ENCODE peak calls at places on chromosome 1, in four cellular contexts. X is fibroblast of pulmonary artery, M is AG04450, C is prostate gland. I is an unnamed sample.

GRCh38 chr1:204080163-204080903 is 7.4 kb downstream of the SOX13 start:
- DNase-seq in C (peak; percentile 97), M (no peak), X (peak; percentile 90), I (peak; percentile 89)

GRCh38 chr1:10784998-10785854 is 11.2 kb downstream of the CASZ1 start:
- DNase-seq in C (no peak), M (no peak), X (no peak), I (no peak)

GRCh38 chr1:155967410-155968400 is 10.6 kb downstream of the ARHGEF2 start:
- DNase-seq in C (no peak), X (peak; percentile 41), M (no peak), I (no peak)

GRCh38 chr1:29786195-29786594 is 549.9 kb downstream of the PTPRU start:
- DNase-seq in X (no peak), C (no peak), M (no peak), I (no peak)

GRCh38 chr1:9006956-9007615 is 19.1 kb downstream of the SLC2A7 start:
- DNase-seq in M (no peak), C (no peak), X (no peak), I (no peak)

GRCh38 chr1:27403065-27403726 is 10.8 kb downstream of the GPR3 start:
- DNase-seq in C (peak; percentile 48), M (no peak), X (peak; percentile 53), I (no peak)

GRCh38 chr1:99650021-99650420 is 4.1 kb downstream of the PALMD start:
- DNase-seq in X (peak; percentile 48), M (no peak), C (peak; percentile 34), I (no peak)

GRCh38 chr1:183058835-183059234 is 35.6 kb downstream of the LAMC1 start:
- DNase-seq in M (no peak), X (peak; percentile 33), C (no peak), I (peak; percentile 68)

GRCh38 chr1:201085902-201086735 is 26.1 kb downstream of the CACNA1S start:
- DNase-seq in C (peak; percentile 43), M (no peak), X (peak; percentile 48), I (peak; percentile 30)

GRCh38 chr1:203170625-203171330 is 4.8 kb downstream of the MYBPH start:
- DNase-seq in X (no peak), M (no peak), C (no peak), I (no peak)

GRCh38 chr1:24704411-24705259 is 40.6 kb upstream of the CLIC4 start:
- DNase-seq in M (no peak), X (peak; percentile 94), C (no peak), I (peak; percentile 54)

GRCh38 chr1:47694011-47694890 is 256.4 kb downstream of the FOXD2 start:
- DNase-seq in M (no peak), X (no peak), C (no peak), I (no peak)

GRCh38 chr1:67134692-67135091 is at the start of gene C1orf141:
- DNase-seq in M (no peak), C (no peak), X (peak; percentile 47), I (no peak)

GRCh38 chr1:206606867-206607266 is 5.4 kb downstream of the EIF2D start:
- DNase-seq in C (no peak), M (no peak), X (peak; percentile 49), I (peak; percentile 29)

GRCh38 chr1:27624467-27625233 is 10.3 kb downstream of the FGR start:
- DNase-seq in C (no peak), X (no peak), M (no peak), I (no peak)

GRCh38 chr1:246210751-246211150 is 296.3 kb downstream of the SMYD3 start:
- DNase-seq in C (no peak), X (no peak), M (no peak), I (no peak)

GRCh38 chr1:192810253-192810880 is 1.5 kb downstream of the RGS2 start:
- DNase-seq in M (peak; percentile 54), X (peak; percentile 72), C (peak; percentile 12), I (no peak)

GRCh38 chr1:204868340-204868700 is 2.3 kb upstream of the NFASC start:
- DNase-seq in C (no peak), M (no peak), X (no peak), I (no peak)

DNA sequence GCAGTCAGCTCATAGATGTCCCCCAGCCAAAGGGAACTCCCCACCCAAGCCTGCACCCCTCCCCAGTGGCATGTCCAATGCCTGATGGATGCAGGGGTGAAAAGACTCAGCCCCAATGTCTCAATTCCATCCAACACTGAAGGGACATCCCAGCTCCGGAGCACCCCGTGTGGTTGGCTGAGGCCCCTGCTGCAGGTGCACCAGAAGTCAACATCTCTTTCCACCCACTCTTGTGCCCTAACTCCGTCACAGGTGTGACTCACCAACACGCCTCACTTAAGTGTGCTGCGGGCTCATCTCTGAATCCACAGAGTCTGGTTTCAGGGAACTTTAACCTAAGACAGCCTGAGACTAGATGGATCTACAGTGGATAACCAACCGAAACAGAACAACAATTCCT is 40.9 kb upstream of the ZBTB18 start:
- DNase-seq in M (no peak), C (no peak), X (no peak), I (no peak)
- TF ChIP-seq CTCF in M (peak; percentile 13), C (no peak), X (no peak), I (peak; percentile 43)

DNA sequence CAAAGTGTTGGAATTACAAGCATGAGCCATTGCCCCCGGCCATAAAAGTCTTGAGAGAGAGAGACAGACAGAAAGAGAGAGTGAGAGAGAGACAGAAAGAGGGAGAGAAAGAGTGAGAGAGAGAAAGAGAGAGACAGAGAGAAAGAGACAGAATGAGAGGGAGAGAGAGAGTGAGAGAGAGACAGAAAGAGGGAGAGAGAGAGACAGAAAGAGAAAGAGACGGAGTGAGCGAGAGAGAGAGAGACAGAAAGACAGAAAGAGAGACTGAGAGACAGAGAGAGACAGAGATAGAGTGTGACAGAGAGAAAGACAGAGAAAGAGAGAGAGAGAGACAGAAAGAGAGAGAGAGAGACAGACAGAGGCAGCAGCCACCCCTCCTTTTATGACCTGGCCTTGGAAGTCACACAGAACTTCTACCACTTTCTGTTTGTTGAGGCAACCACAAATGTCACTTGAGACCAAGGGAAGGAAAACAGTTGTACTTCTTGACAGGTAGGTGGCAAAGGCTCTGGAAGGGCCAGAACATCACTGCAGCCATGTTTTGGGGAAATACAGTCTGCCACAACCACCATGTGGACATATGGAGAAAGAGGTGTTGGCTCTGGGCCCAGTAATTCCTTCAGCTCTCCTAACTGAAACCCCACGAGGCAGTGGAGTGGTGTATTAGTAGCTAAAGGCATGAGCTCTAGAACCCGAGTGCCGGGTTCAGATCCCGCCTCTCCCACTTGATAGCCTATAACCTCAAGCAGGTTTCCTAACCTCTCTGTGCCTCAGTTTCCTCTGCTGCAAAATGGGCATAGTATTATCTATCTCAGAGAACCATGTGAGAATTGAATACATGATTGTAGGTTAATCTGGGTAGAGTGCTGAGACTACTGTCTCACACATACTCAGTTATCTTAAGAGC is 50.6 kb downstream of the TNFRSF8 start:
- DNase-seq in X (peak; percentile 71), M (peak; percentile 38), C (no peak), I (peak; percentile 49)
- TF ChIP-seq CTCF in X (peak; percentile 7), M (peak; percentile 20), C (no peak), I (no peak)

DNA sequence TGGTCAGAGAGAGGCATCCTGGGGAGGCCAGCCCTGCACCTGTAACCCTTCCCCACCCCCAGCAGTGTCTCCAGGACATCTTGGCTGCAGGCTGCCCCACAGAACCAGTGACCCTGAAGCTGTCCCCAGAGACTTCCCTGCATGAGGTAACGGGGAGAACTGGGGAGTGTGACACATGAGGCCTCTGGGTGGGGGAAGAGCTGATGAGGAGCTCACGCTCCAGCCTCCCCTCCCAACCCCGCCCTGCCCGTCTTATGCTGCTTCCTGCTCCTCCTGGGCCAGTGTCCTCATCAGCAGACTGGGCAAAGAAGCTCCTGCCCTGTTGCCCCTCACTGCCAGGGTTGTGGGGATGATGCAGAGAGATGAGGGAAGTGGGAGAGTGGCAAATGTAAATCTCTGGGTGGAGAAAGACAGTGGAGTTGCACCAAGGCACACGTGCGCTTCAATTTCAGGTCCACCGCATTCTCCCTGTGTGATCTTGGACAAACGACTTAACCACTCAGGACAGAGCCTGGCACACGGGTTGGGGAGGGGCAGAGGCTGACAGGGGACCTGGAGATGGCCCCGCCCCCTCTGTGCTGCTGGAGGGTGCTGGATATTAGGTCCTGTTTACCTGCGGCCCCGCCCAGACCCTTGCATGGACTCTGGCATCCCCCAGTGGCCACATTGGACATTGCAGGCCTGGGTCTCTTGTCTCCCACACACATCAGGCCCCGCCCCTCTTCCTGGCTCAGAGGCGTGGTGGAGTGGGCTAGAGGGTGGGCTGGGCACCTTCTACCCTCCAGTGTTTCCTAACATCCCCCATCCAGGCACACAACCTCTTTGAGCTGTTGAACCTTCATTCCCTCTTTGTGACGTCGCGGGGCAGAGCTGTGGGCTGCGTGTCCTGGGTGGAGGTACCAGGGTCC is 12.3 kb downstream of the CLCNKB start:
- DNase-seq in M (peak; percentile 15), X (peak; percentile 75), C (peak; percentile 79), I (peak; percentile 66)
- TF ChIP-seq CTCF in M (peak; percentile 96), X (peak; percentile 89), C (peak; percentile 98), I (peak; percentile 98)

GRCh38 chr1:31764307-31765040 is at the start of gene ADGRB2:
- DNase-seq in M (no peak), C (no peak), X (no peak), I (no peak)
- TF ChIP-seq CTCF in M (peak; percentile 9), C (no peak), X (no peak), I (peak; percentile 15)

DNA sequence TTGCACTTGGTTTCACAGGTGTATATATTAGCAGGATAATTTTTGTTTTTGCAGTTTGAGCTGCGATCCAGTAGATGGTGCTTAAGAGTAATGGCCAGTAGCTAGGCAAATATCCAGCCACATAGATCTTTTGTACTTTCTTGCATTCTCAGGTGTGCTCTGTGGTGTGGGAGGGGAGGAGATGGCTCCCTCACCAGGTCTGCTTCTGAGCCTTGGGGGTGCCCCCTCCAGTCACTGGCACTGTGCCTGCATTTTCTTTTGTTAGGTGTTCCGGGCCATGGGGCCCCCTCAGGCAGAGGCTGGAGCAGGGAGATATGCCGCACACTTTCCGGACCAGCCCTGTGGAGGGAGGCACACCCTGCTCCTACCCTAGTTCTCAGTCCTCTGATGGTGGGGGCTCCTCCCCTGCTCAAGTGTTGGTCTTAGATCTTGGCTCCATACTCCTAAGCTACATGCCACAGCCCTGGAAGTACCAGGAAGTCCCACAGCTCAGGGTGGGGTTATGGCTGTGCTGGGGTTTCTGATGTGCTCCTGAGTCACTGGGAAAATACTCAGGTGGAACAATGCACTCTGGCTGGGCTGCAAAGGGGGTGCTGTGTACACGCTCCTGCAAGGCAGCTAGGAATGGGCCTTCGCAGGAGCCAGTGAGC is 197.6 kb upstream of the DMRTA2 start:
- DNase-seq in C (peak; percentile 28), M (no peak), X (peak; percentile 42), I (no peak)
- TF ChIP-seq CTCF in C (peak; percentile 48), M (peak; percentile 69), X (peak; percentile 64), I (peak; percentile 65)

DNA sequence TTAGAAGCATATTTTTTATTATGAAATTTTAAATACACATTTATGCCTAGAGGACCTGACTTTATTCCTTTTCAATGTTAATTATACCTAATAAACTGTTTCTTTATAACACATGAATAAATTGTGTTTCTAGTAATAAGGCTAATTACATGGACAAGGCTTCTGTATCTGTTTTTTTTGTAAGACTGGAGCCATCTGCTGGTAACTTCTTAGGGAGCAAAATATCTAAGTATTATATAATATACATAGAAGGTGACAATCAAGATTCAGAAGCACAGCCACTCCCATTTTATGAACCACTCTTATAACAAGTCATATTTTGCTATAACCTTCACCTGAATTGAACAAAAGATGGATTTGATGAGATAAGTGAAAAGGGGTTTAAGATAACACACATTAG is 84.2 kb downstream of the LBR start:
- DNase-seq in C (no peak), M (no peak), X (peak; percentile 39), I (no peak)
- TF ChIP-seq CTCF in C (no peak), M (peak; percentile 18), X (peak; percentile 45), I (peak; percentile 24)

DNA sequence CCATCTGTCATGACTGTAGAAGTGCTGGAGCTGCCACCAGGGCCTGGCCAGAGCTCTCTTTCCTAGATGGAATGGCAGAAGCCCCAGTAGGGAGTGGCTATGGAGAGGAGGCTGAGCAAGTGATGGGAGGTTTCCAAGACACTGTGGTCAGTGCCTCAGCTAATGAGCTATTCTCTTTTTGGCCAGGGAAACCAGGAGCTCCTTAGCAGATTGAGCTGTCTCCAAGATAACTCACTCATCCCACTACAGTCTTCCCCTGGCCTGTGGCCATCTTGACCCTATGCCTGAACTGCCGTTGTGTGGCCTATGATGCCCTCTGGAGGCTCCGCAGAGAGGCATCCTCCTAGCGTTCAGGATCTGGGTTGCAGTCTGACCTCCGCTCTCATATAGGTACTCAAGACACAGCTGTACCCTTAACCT is 60.5 kb downstream of the ERI3 start:
- DNase-seq in C (no peak), X (peak; percentile 44), M (peak; percentile 11), I (peak; percentile 10)
- TF ChIP-seq CTCF in C (peak; percentile 24), X (peak; percentile 38), M (peak; percentile 39), I (peak; percentile 55)